ENCODE peak calls at places on chromosomes 7 and 10, in six cellular contexts. Y is GM23248, P is lower lobe of right lung, A is brain microvascular endothelial cell, D is stomach, F is cardiac muscle cell. V is an unnamed sample.

GRCh38 chr10:69088471-69088769 is 517 bp downstream of the SRGN start:
- DNase-seq in Y (no peak), P (no peak), A (no peak), D (no peak), F (peak; percentile 44), V (no peak)

GRCh38 chr7:47269466-47269836 is 312.5 kb downstream of the TNS3 start:
- DNase-seq in Y (no peak), P (no peak), A (no peak), D (peak; percentile 23), F (no peak), V (no peak)

GRCh38 chr10:133292919-133293809 is 15.5 kb downstream of the TUBGCP2 start:
- DNase-seq in Y (peak; percentile 89), P (no peak), A (peak; percentile 60), D (no peak), F (peak; percentile 48), V (no peak)

GRCh38 chr10:114163062-114163861 is 10.7 kb downstream of the CCDC186 start:
- DNase-seq in Y (peak; percentile 36), P (no peak), A (no peak), D (no peak), F (peak; percentile 57), V (no peak)

GRCh38 chr7:152597514-152597913 is 78.4 kb downstream of the XRCC2 start:
- DNase-seq in Y (peak; percentile 73), P (no peak), A (no peak), D (peak; percentile 15), F (no peak), V (no peak)

GRCh38 chr10:103814104-103814503 is 41.3 kb downstream of the SH3PXD2A start:
- DNase-seq in Y (no peak), P (no peak), A (no peak), D (no peak), F (no peak), V (no peak)

GRCh38 chr7:30743371-30744074 is 8.4 kb upstream of the INMT start:
- DNase-seq in Y (peak; percentile 52), P (no peak), A (peak; percentile 18), D (no peak), F (peak; percentile 77), V (no peak)

GRCh38 chr7:28615091-28615490 is 202.8 kb downstream of the CREB5 start:
- DNase-seq in Y (no peak), P (no peak), A (no peak), D (no peak), F (no peak), V (peak; percentile 29)

GRCh38 chr10:100912609-100913469 is at the start of gene SLF2:
- DNase-seq in Y (peak; percentile 99), P (peak; percentile 97), A (peak; percentile 97), D (peak; percentile 98), F (peak; percentile 99), V (peak; percentile 91)

GRCh38 chr10:87838650-87839049 is 20.6 kb upstream of the ATAD1 start:
- DNase-seq in Y (no peak), P (no peak), A (no peak), D (no peak), F (no peak), V (no peak)

GRCh38 chr10:87843714-87844113 is 19.6 kb downstream of the KLLN start:
- DNase-seq in Y (no peak), P (no peak), A (no peak), D (no peak), F (no peak), V (no peak)

GRCh38 chr10:87842220-87842641 is 21.1 kb downstream of the KLLN start:
- DNase-seq in Y (peak; percentile 23), P (no peak), A (no peak), D (peak; percentile 40), F (no peak), V (no peak)

GRCh38 chr10:87842776-87843497 is 20.4 kb downstream of the KLLN start:
- DNase-seq in Y (peak; percentile 72), P (no peak), A (peak; percentile 68), D (no peak), F (peak; percentile 74), V (no peak)

GRCh38 chr10:87841215-87841614 is 22.1 kb downstream of the KLLN start:
- DNase-seq in Y (peak; percentile 11), P (no peak), A (no peak), D (no peak), F (no peak), V (no peak)
- H3K27ac ChIP-seq in Y (no peak overlapping the region), P (no peak overlapping the region), A (no peak overlapping the region), D (no peak overlapping the region), F (no peak overlapping the region), V (no peak overlapping the region)

GRCh38 chr10:29646238-29646902 is 11.6 kb upstream of the SVIL start:
- DNase-seq in Y (peak; percentile 78), P (no peak), A (peak; percentile 75), D (no peak), F (peak; percentile 74), V (no peak)
- H3K27ac ChIP-seq in Y (peak overlapping the region; percentile 46), P (no peak overlapping the region), A (peak overlapping the region; percentile 91), D (peak overlapping the region; percentile 67), F (no peak overlapping the region), V (no peak overlapping the region)

DNA sequence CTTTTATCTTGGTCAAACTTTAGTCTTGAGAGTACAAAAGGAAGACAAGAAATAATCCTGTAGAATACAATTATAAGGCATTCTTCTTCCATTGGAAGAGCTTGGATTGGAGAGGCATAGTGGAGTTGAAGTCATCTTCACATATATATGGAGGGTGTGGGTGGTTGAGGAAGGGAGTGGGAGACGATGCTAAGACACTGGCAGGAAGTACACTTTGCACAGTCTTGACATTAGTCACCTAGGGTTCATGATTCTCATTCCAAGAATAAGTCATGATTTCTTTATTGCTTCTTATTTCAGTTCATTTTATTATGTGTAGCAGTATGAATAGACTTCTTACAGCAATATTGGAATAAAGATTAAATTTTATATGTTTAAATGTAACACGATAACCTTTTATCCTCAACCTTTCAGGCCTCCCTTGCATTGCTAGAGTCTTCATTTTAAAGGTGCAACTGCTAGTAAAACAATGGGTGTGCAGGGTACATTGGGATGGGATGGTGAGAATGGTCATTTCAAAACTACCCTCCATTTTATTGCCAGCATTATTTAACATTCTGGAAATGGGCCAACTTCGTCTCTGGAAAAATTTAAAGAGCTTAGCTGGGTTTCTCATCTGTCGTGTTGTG is 12.3 kb upstream of the SLC26A3 start:
- DNase-seq in Y (peak; percentile 1), P (no peak), A (no peak), D (no peak), F (no peak), V (no peak)
- H3K27ac ChIP-seq in Y (no peak overlapping the region), P (no peak overlapping the region), A (no peak overlapping the region), D (no peak overlapping the region), F (no peak overlapping the region), V (no peak overlapping the region)

GRCh38 chr10:116686632-116687031 is 55.7 kb downstream of the HSPA12A start:
- DNase-seq in Y (no peak), P (no peak), A (no peak), D (no peak), F (no peak), V (no peak)

GRCh38 chr10:116689096-116689495 is 53.3 kb downstream of the HSPA12A start:
- DNase-seq in Y (no peak), P (no peak), A (no peak), D (no peak), F (no peak), V (no peak)

GRCh38 chr10:116685807-116686206 is 56.6 kb downstream of the HSPA12A start:
- DNase-seq in Y (no peak), P (no peak), A (no peak), D (no peak), F (no peak), V (no peak)

GRCh38 chr10:116688241-116688711 is 54.1 kb downstream of the HSPA12A start:
- DNase-seq in Y (peak; percentile 80), P (no peak), A (peak; percentile 27), D (no peak), F (peak; percentile 86), V (no peak)

GRCh38 chr10:116687633-116688032 is 54.7 kb downstream of the HSPA12A start:
- DNase-seq in Y (no peak), P (no peak), A (no peak), D (no peak), F (peak; percentile 49), V (no peak)
- H3K27ac ChIP-seq in Y (no peak overlapping the region), P (no peak overlapping the region), A (no peak overlapping the region), D (no peak overlapping the region), F (no peak overlapping the region), V (no peak overlapping the region)

V was measured in iPS DF 6.9.